ENCODE peak calls at places on chromosomes 1 and 21, in nine cellular contexts. Z is GM13977, C is EL, G is Right ventricle myocardium superior, E is NCI-H1048, M is T-cell, K is amygdala, P is fibroblast of pulmonary artery, I is T follicular helper cell. Y is an unnamed sample.

GRCh38 chr1:98870959-98871903 is 133.4 kb downstream of the PLPPR5 start:
- DNase-seq in Z (peak), I (peak), G (no peak), E (no peak), P (peak), M (peak), K (no peak), C (peak), Y (no peak)

GRCh38 chr1:59122527-59122926 is 174.4 kb upstream of the FGGY start:
- DNase-seq in G (no peak), E (no peak), P (no peak), K (no peak), Z (no peak), C (peak), I (no peak), M (no peak), Y (peak)

GRCh38 chr1:52534928-52535764 is 17.7 kb downstream of the TUT4 start:
- DNase-seq in I (no peak), K (no peak), Z (no peak), E (no peak), C (peak), P (peak), M (no peak), G (no peak), Y (no peak)

GRCh38 chr1:211261229-211261628 is 2.1 kb downstream of the RCOR3 start:
- DNase-seq in Z (no peak), E (no peak), K (no peak), P (no peak), I (no peak), C (no peak), G (no peak), M (no peak), Y (no peak)

GRCh38 chr1:53654216-53655210 is 84.5 kb downstream of the GLIS1 start:
- DNase-seq in M (no peak), I (no peak), K (no peak), C (peak), G (no peak), P (peak), Z (no peak), E (no peak), Y (peak)

GRCh38 chr21:45541221-45542039 is 810 bp downstream of the SLC19A1 start:
- DNase-seq in M (peak), I (peak), G (peak), Z (peak), E (peak), P (peak), C (peak), K (no peak), Y (peak)

GRCh38 chr1:219538886-219539285 is 74.0 kb downstream of the ZC3H11B start:
- DNase-seq in M (no peak), E (no peak), K (no peak), C (no peak), P (no peak), Z (no peak), G (no peak), I (no peak), Y (no peak)

GRCh38 chr1:230867903-230868735 is at the start of gene C1orf198:
- DNase-seq in Z (peak), M (peak), P (peak), G (peak), I (peak), E (peak), K (peak), C (peak), Y (peak)

GRCh38 chr1:173702736-173703135 is 12.0 kb upstream of the KLHL20 start:
- DNase-seq in I (no peak), Z (no peak), P (no peak), G (no peak), E (no peak), M (no peak), K (no peak), C (no peak), Y (no peak)

Y was measured in foreskin fibroblast.